ENCODE peak calls at places on chromosomes 16 and 17, in five cellular contexts. One of them, this sample, is unnamed.

GRCh38 chr16:3065069-3065741 is at the start of gene IL32:
- DNase-seq in Peyer's patch: peak
- DNase-seq in stimulated activated CD8-positive, alpha-beta memory T cell treated with anti-CD3 and anti-CD28 coated beads, Interleukin-4, amount 100 ng/mL, for 1 hour: peak
- DNase-seq in AG04450: peak
- DNase-seq in caudate nucleus: no peak
- DNase-seq in this sample: no peak

GRCh38 chr17:76697702-76698465 is 12.9 kb downstream of the MXRA7 start:
- DNase-seq in Peyer's patch: no peak
- DNase-seq in caudate nucleus: no peak
- DNase-seq in stimulated activated CD8-positive, alpha-beta memory T cell treated with anti-CD3 and anti-CD28 coated beads, Interleukin-4, amount 100 ng/mL, for 1 hour: no peak
- DNase-seq in AG04450: no peak
- DNase-seq in this sample: no peak

GRCh38 chr16:29989111-29989858 is 6.1 kb downstream of the HIRIP3 start:
- DNase-seq in Peyer's patch: peak
- DNase-seq in stimulated activated CD8-positive, alpha-beta memory T cell treated with anti-CD3 and anti-CD28 coated beads, Interleukin-4, amount 100 ng/mL, for 1 hour: no peak
- DNase-seq in caudate nucleus: no peak
- DNase-seq in AG04450: no peak
- DNase-seq in this sample: no peak

GRCh38 chr16:68328151-68328859 is 17.5 kb downstream of the PRMT7 start:
- DNase-seq in Peyer's patch: peak
- DNase-seq in caudate nucleus: peak
- DNase-seq in stimulated activated CD8-positive, alpha-beta memory T cell treated with anti-CD3 and anti-CD28 coated beads, Interleukin-4, amount 100 ng/mL, for 1 hour: peak
- DNase-seq in AG04450: peak
- DNase-seq in this sample: peak

GRCh38 chr17:80007009-80007752 is 28.5 kb downstream of the TBC1D16 start:
- DNase-seq in caudate nucleus: no peak
- DNase-seq in AG04450: no peak
- DNase-seq in stimulated activated CD8-positive, alpha-beta memory T cell treated with anti-CD3 and anti-CD28 coated beads, Interleukin-4, amount 100 ng/mL, for 1 hour: no peak
- DNase-seq in Peyer's patch: no peak
- DNase-seq in this sample: no peak

GRCh38 chr17:75265614-75266314 is 4.1 kb downstream of the MRPS7 start:
- DNase-seq in caudate nucleus: no peak
- DNase-seq in AG04450: no peak
- DNase-seq in stimulated activated CD8-positive, alpha-beta memory T cell treated with anti-CD3 and anti-CD28 coated beads, Interleukin-4, amount 100 ng/mL, for 1 hour: no peak
- DNase-seq in Peyer's patch: no peak
- DNase-seq in this sample: no peak

GRCh38 chr17:29867643-29868181 is 62.3 kb downstream of the SSH2 start:
- DNase-seq in Peyer's patch: no peak
- DNase-seq in stimulated activated CD8-positive, alpha-beta memory T cell treated with anti-CD3 and anti-CD28 coated beads, Interleukin-4, amount 100 ng/mL, for 1 hour: no peak
- DNase-seq in AG04450: no peak
- DNase-seq in caudate nucleus: no peak
- DNase-seq in this sample: no peak

GRCh38 chr17:51435641-51436091 is 175.3 kb downstream of the UTP18 start:
- DNase-seq in stimulated activated CD8-positive, alpha-beta memory T cell treated with anti-CD3 and anti-CD28 coated beads, Interleukin-4, amount 100 ng/mL, for 1 hour: no peak
- DNase-seq in AG04450: no peak
- DNase-seq in Peyer's patch: no peak
- DNase-seq in caudate nucleus: no peak
- DNase-seq in this sample: peak

GRCh38 chr17:77371888-77372443 is 231.2 kb downstream of the SEC14L1 start:
- DNase-seq in stimulated activated CD8-positive, alpha-beta memory T cell treated with anti-CD3 and anti-CD28 coated beads, Interleukin-4, amount 100 ng/mL, for 1 hour: no peak
- DNase-seq in Peyer's patch: no peak
- DNase-seq in AG04450: no peak
- DNase-seq in caudate nucleus: no peak
- DNase-seq in this sample: no peak

GRCh38 chr17:33778505-33779398 is 476.3 kb upstream of the CCL2 start:
- DNase-seq in AG04450: peak
- DNase-seq in caudate nucleus: no peak
- DNase-seq in stimulated activated CD8-positive, alpha-beta memory T cell treated with anti-CD3 and anti-CD28 coated beads, Interleukin-4, amount 100 ng/mL, for 1 hour: peak
- DNase-seq in Peyer's patch: no peak
- DNase-seq in this sample: peak

GRCh38 chr16:1093284-1094123 is 2.5 kb downstream of the C1QTNF8 start:
- DNase-seq in Peyer's patch: no peak
- DNase-seq in stimulated activated CD8-positive, alpha-beta memory T cell treated with anti-CD3 and anti-CD28 coated beads, Interleukin-4, amount 100 ng/mL, for 1 hour: no peak
- DNase-seq in AG04450: no peak
- DNase-seq in caudate nucleus: no peak
- DNase-seq in this sample: no peak

GRCh38 chr17:48011405-48012150 is 26.0 kb downstream of the COPZ2 start:
- DNase-seq in caudate nucleus: no peak
- DNase-seq in Peyer's patch: no peak
- DNase-seq in stimulated activated CD8-positive, alpha-beta memory T cell treated with anti-CD3 and anti-CD28 coated beads, Interleukin-4, amount 100 ng/mL, for 1 hour: no peak
- DNase-seq in AG04450: no peak
- DNase-seq in this sample: no peak

GRCh38 chr16:83728518-83728917 is 79.3 kb upstream of the HSBP1 start:
- DNase-seq in stimulated activated CD8-positive, alpha-beta memory T cell treated with anti-CD3 and anti-CD28 coated beads, Interleukin-4, amount 100 ng/mL, for 1 hour: no peak
- DNase-seq in Peyer's patch: no peak
- DNase-seq in caudate nucleus: no peak
- DNase-seq in AG04450: no peak
- DNase-seq in this sample: no peak